ENCODE peak calls at places on chromosome 6, in seven cellular contexts. B, G, I, A, F, Y and Q are unnamed samples.

GRCh38 chr6:168782211-168782729 is 341.3 kb downstream of the SMOC2 start:
- DNase-seq in B (no peak), G (no peak), I (no peak), A (no peak), F (no peak), Y (no peak), Q (no peak)

GRCh38 chr6:116945809-116946208 is 68.8 kb downstream of the RFX6 start:
- DNase-seq in B (no peak), G (no peak), I (no peak), A (no peak), F (no peak), Y (no peak), Q (no peak)

GRCh38 chr6:2245954-2246863 is 804 bp upstream of the GMDS start:
- DNase-seq in B (peak; percentile 38), G (peak; percentile 62), I (peak; percentile 41), A (no peak), F (peak; percentile 34), Y (peak; percentile 8), Q (peak; percentile 52)

GRCh38 chr6:56040271-56040670 is 164.9 kb upstream of the BMP5 start:
- DNase-seq in B (no peak), G (peak; percentile 77), I (no peak), A (no peak), F (no peak), Y (no peak), Q (no peak)

GRCh38 chr6:167659016-167659415 is 167.7 kb upstream of the AFDN start:
- DNase-seq in B (no peak), G (no peak), I (no peak), A (no peak), F (no peak), Y (no peak), Q (no peak)

GRCh38 chr6:156687875-156688549 is 89.2 kb upstream of the ARID1B start:
- DNase-seq in B (no peak), G (peak; percentile 14), I (no peak), A (peak; percentile 23), F (peak; percentile 23), Y (peak; percentile 6), Q (no peak)

GRCh38 chr6:76441850-76442249 is 369.4 kb upstream of the IMPG1 start:
- DNase-seq in B (no peak), G (no peak), I (no peak), A (no peak), F (no peak), Y (no peak), Q (no peak)

GRCh38 chr6:71392286-71392685 is 103.7 kb downstream of the OGFRL1 start:
- DNase-seq in B (no peak), G (peak; percentile 83), I (no peak), A (no peak), F (no peak), Y (no peak), Q (no peak)

GRCh38 chr6:148509789-148510581 is 167.3 kb downstream of the SASH1 start:
- DNase-seq in B (no peak), G (peak; percentile 99), I (no peak), A (no peak), F (peak; percentile 91), Y (peak; percentile 89), Q (no peak)

GRCh38 chr6:129432738-129433137 is 277.2 kb downstream of the ARHGAP18 start:
- DNase-seq in B (no peak), G (peak; percentile 31), I (no peak), A (no peak), F (no peak), Y (no peak), Q (no peak)

GRCh38 chr6:17665132-17665531 is 41.6 kb downstream of the NUP153 start:
- DNase-seq in B (no peak), G (no peak), I (no peak), A (no peak), F (no peak), Y (no peak), Q (no peak)
- H3K27ac ChIP-seq in B (no peak overlapping the region), G (no peak overlapping the region), I (peak overlapping the region; percentile 39), A (no peak overlapping the region), F (no peak overlapping the region), Y (no peak overlapping the region), Q (no peak overlapping the region)

DNA sequence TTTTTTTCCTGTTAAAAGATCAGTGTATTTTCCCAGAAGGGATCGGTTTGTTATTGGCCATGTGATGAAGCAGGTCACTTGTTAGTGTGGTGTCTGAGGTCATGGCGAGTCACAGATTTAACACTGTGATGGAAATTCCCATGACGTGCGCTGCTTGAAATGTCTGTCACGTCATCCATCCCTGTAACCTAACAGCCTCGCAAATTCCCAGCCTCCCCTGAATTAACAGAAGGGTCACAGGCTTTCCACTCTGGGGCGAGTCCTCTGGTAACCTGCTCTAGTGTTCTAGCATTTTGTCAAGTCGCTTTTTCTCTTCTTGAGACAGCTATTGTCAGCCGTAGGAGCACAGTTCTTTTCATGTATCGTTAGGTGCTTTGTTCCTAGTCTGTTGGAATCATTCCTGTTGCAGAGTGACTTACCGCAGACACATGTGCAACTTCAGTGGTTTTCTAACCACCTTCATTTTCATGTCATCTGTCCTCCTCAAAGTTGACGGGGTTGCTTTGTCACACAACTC is 137.2 kb downstream of the MAP3K4 start:
- DNase-seq in B (no peak), G (peak; percentile 98), I (no peak), A (no peak), F (no peak), Y (peak; percentile 86), Q (no peak)
- H3K27ac ChIP-seq in B (no peak overlapping the region), G (no peak overlapping the region), I (no peak overlapping the region), A (no peak overlapping the region), F (no peak overlapping the region), Y (peak overlapping the region; percentile 54), Q (no peak overlapping the region)

GRCh38 chr6:10609038-10609437 is 85.4 kb downstream of the C6orf52 start:
- DNase-seq in B (no peak), G (no peak), I (no peak), A (no peak), F (no peak), Y (no peak), Q (no peak)
- H3K27ac ChIP-seq in B (no peak overlapping the region), G (no peak overlapping the region), I (no peak overlapping the region), A (no peak overlapping the region), F (no peak overlapping the region), Y (no peak overlapping the region), Q (no peak overlapping the region)

GRCh38 chr6:15331143-15331542 is 85.3 kb downstream of the JARID2 start:
- DNase-seq in B (no peak), G (no peak), I (no peak), A (no peak), F (no peak), Y (no peak), Q (no peak)

GRCh38 chr6:15329154-15329781 is 83.4 kb downstream of the JARID2 start:
- DNase-seq in B (no peak), G (peak; percentile 95), I (no peak), A (no peak), F (no peak), Y (peak; percentile 95), Q (no peak)

GRCh38 chr6:15332441-15332840 is 86.6 kb downstream of the JARID2 start:
- DNase-seq in B (no peak), G (peak; percentile 74), I (no peak), A (no peak), F (no peak), Y (no peak), Q (no peak)

GRCh38 chr6:15331629-15332241 is 85.9 kb downstream of the JARID2 start:
- DNase-seq in B (no peak), G (no peak), I (no peak), A (no peak), F (no peak), Y (no peak), Q (no peak)

GRCh38 chr6:15330174-15330934 is 84.5 kb downstream of the JARID2 start:
- DNase-seq in B (no peak), G (peak; percentile 42), I (no peak), A (no peak), F (no peak), Y (no peak), Q (no peak)
- H3K27ac ChIP-seq in B (no peak overlapping the region), G (no peak overlapping the region), I (no peak overlapping the region), A (no peak overlapping the region), F (no peak overlapping the region), Y (peak overlapping the region; percentile 30), Q (no peak overlapping the region)

DNA sequence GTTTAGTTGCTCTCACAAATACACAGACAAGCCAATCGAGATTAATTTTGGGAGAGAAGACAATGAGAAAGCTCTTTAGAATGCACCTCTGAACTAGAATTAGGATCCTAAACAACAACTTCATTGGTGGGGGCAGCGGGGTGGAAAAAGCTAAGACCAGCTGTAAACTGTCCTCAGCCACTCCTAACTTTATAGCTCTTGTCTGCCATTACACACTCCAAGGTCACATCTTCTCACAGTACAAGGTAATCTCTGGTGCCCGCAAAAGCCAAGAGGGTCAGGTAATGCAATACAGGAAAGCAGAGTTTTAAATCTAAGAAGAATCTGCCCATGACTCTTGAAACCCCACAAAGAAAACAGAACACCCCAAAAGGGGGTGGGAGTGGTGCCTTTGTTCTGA is 17.8 kb upstream of the IL22RA2 start:
- DNase-seq in B (no peak), G (no peak), I (no peak), A (no peak), F (no peak), Y (no peak), Q (no peak)
- H3K27ac ChIP-seq in B (no peak overlapping the region), G (no peak overlapping the region), I (no peak overlapping the region), A (no peak overlapping the region), F (no peak overlapping the region), Y (no peak overlapping the region), Q (no peak overlapping the region)